ENCODE peak calls at places on chromosomes 1 and 21, in five cellular contexts. E is choroid plexus epithelial cell, O is mammary epithelial cell, H is body of pancreas, M is sigmoid colon. K is an unnamed sample.
A peak's percentile ranks its signal among the peaks of the same experiment; 100 is the strongest.

GRCh38 chr1:197180252-197180878 is 33.9 kb upstream of the ASPM start:
- DNase-seq in E (peak; percentile 82), O (peak; percentile 45), H (no peak), M (no peak), K (no peak)

GRCh38 chr1:94039871-94040569 is 80.9 kb downstream of the ABCA4 start:
- DNase-seq in E (no peak), O (no peak), H (no peak), M (peak; percentile 84), K (no peak)

GRCh38 chr1:44650159-44650831 is 24.0 kb downstream of the TMEM53 start:
- DNase-seq in E (no peak), O (no peak), H (no peak), M (no peak), K (no peak)

GRCh38 chr1:41238311-41239094 is 3.6 kb downstream of the SCMH1 start:
- DNase-seq in E (no peak), O (peak; percentile 39), H (no peak), M (no peak), K (no peak)

GRCh38 chr1:226185153-226186036 is 1.1 kb downstream of the ACBD3 start:
- DNase-seq in E (peak; percentile 54), O (peak; percentile 33), H (no peak), M (no peak), K (no peak)

GRCh38 chr1:168298446-168298845 is 17.8 kb downstream of the TBX19 start:
- DNase-seq in E (no peak), O (no peak), H (no peak), M (no peak), K (no peak)

GRCh38 chr21:46054447-46054846 is 43.5 kb upstream of the COL6A2 start:
- DNase-seq in E (no peak), O (no peak), H (no peak), M (peak; percentile 74), K (no peak)

GRCh38 chr1:203945030-203945429 is 83.6 kb downstream of the SNRPE start:
- DNase-seq in E (no peak), O (no peak), H (no peak), M (no peak), K (no peak)

GRCh38 chr1:49294539-49294938 is 517.8 kb upstream of the BEND5 start:
- DNase-seq in E (no peak), O (no peak), H (no peak), M (no peak), K (no peak)

DNA sequence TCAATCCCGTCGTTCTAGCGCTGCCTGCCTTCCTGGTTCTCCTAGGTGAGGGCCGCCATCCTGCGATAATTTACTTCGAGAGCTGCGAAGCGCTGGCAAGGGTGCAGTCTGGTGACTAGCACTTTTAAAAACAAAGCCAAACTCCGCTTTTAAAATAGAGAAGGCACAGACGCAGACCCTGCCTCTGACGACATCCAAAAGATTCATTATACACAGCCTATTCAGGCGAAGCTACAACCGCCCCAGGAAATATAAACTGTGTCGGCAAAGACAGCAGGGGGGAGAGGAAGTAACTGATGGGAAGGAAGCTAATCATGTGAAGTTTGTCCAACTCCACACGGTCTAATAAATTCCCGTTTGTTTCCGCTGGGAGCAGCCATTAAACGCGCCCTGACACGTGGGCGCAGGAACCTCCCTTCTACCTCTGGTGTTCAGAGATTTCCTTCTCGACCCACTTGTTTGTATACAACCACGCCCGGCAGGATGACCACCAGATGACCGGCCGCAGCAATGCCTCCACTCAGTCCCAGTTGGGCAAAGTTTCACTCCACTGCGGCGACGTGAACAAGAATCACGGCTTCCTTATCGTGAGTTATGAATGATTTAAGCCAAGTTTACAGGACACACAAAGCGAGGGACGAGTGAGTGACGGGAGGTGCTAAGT is 1.3 kb downstream of the GNG12 start:
- DNase-seq in E (peak; percentile 77), O (peak; percentile 82), H (peak; percentile 53), M (peak; percentile 85), K (peak; percentile 42)
- TF ChIP-seq CTCF in E (peak; percentile 13), O (no peak), H (no peak), M (no peak), K (peak; percentile 2)

DNA sequence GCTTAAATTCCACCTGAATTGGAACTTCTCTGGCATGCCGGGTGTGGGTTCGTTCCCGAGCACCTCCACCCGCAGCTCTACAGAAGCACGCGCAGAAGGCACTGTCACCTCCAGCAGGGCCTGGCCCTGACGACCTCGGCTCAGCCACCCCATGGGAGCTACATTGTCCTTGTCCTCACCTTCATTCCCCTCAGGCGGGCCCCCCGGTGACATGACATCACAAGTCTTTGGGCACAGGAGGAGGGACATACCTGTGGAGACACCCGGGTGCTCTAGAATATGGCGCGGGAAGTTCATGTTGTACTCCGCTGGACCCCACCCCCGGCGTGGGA is 37.4 kb downstream of the UMODL1 start:
- DNase-seq in E (no peak), O (no peak), H (no peak), M (no peak), K (no peak)
- H3K4me3 ChIP-seq in E (no peak overlapping the region), O (no peak overlapping the region), H (no peak overlapping the region), M (no peak overlapping the region), K (no peak overlapping the region)

GRCh38 chr1:99672500-99673213 is 26.7 kb downstream of the PALMD start:
- DNase-seq in E (peak; percentile 82), O (no peak), H (no peak), M (no peak), K (no peak)

GRCh38 chr1:99672022-99672421 is 26.1 kb downstream of the PALMD start:
- DNase-seq in E (peak; percentile 55), O (no peak), H (no peak), M (no peak), K (no peak)

GRCh38 chr1:99669376-99669775 is 23.5 kb downstream of the PALMD start:
- DNase-seq in E (no peak), O (no peak), H (no peak), M (no peak), K (no peak)

GRCh38 chr1:99669821-99670220 is 23.9 kb downstream of the PALMD start:
- DNase-seq in E (no peak), O (no peak), H (no peak), M (no peak), K (no peak)

GRCh38 chr1:99670583-99670982 is 24.7 kb downstream of the PALMD start:
- DNase-seq in E (no peak), O (no peak), H (no peak), M (no peak), K (no peak)
- TF ChIP-seq CTCF in E (no peak), O (no peak), H (no peak), M (no peak), K (no peak)

GRCh38 chr1:153358691-153358975 is 979 bp downstream of the S100A9 start:
- DNase-seq in E (no peak), O (no peak), H (no peak), M (no peak), K (no peak)

GRCh38 chr1:153360592-153360991 is 2.9 kb downstream of the S100A9 start:
- DNase-seq in E (no peak), O (no peak), H (no peak), M (no peak), K (no peak)

GRCh38 chr1:153357853-153358690 is at the start of gene S100A9:
- DNase-seq in E (no peak), O (no peak), H (no peak), M (no peak), K (no peak)

GRCh38 chr1:153360190-153360589 is 2.5 kb downstream of the S100A9 start:
- DNase-seq in E (no peak), O (no peak), H (no peak), M (no peak), K (no peak)

GRCh38 chr1:153359241-153359640 is 1.6 kb downstream of the S100A9 start:
- DNase-seq in E (no peak), O (no peak), H (no peak), M (no peak), K (no peak)
- H3K4me3 ChIP-seq in E (no peak overlapping the region), O (no peak overlapping the region), H (no peak overlapping the region), M (no peak overlapping the region), K (no peak overlapping the region)

GRCh38 chr1:239386453-239387303 is at the start of gene CHRM3:
- DNase-seq in E (no peak), O (peak; percentile 61), H (peak; percentile 91), M (peak; percentile 90), K (peak; percentile 8)
- TF ChIP-seq CTCF in E (no peak), O (no peak), H (peak; percentile 55), M (peak; percentile 36), K (peak; percentile 11)

GRCh38 chr1:45957684-45958083 is 154.3 kb downstream of the MAST2 start:
- DNase-seq in E (peak; percentile 15), O (no peak), H (no peak), M (no peak), K (no peak)

GRCh38 chr1:45958317-45958716 is 154.9 kb downstream of the MAST2 start:
- DNase-seq in E (no peak), O (no peak), H (no peak), M (no peak), K (no peak)

GRCh38 chr1:45952072-45952471 is 148.7 kb downstream of the MAST2 start:
- DNase-seq in E (no peak), O (peak; percentile 92), H (no peak), M (no peak), K (no peak)

GRCh38 chr1:45954401-45954847 is 151.0 kb downstream of the MAST2 start:
- DNase-seq in E (peak; percentile 86), O (peak; percentile 75), H (no peak), M (no peak), K (peak; percentile 38)

DNA sequence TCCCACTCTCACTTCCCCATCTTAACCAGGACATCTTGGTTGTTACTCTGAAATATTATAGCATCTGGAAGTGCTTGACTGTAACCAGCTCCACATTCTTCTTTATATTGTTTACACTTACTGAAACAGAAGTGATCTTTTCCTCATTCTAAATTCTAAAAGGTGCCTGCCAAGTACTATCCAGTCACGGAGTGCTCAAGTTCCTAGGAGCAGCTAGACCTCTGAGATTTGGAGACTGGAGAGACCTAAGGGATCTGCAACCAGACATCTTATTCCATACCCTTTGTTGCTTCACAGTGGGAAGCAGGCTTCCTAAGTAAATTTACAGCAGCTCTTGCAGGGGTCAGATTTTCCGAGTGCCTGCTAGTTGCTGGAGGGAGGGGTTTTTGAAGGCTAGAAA is 150.5 kb downstream of the MAST2 start:
- DNase-seq in E (peak; percentile 38), O (no peak), H (no peak), M (no peak), K (no peak)
- H3K4me3 ChIP-seq in E (no peak overlapping the region), O (no peak overlapping the region), H (no peak overlapping the region), M (peak overlapping the region; percentile 15), K (no peak overlapping the region)

DNA sequence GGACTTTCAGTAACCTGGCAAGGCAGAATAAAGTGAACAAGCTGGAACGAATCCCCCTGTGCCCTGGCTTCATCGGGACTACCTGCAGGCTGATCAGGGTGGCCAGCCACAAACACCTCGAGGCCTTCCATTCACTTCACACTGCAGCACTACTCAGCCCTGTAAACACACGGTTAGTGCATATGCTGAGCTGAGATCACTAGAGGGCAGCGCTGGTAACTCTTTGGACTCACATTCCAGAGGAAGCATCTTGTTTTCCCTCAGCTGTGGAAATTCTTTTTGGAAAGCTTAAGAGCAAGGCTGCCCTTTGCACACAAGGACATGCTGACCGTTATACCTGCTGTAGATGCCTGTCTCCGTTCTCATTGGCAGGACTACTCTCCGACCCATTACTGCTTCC is 32.1 kb downstream of the PCSK9 start:
- DNase-seq in E (peak; percentile 86), O (peak; percentile 46), H (no peak), M (no peak), K (no peak)
- TF ChIP-seq CTCF in E (peak; percentile 75), O (peak; percentile 27), H (no peak), M (no peak), K (peak; percentile 67)

GRCh38 chr21:26964379-26964778 is 2.5 kb downstream of the ADAMTS5 start:
- DNase-seq in E (no peak), O (no peak), H (no peak), M (peak; percentile 92), K (no peak)
- H3K4me3 ChIP-seq in E (no peak overlapping the region), O (no peak overlapping the region), H (no peak overlapping the region), M (peak overlapping the region; percentile 59), K (peak overlapping the region; percentile 51)

GRCh38 chr1:29181413-29182225 is at the start of gene SRSF4:
- DNase-seq in E (peak; percentile 99), O (peak; percentile 98), H (peak; percentile 99), M (peak; percentile 100), K (peak; percentile 92)
- TF ChIP-seq CTCF in E (peak; percentile 39), O (peak; percentile 40), H (peak; percentile 95), M (peak; percentile 64), K (peak; percentile 57)

K was measured in BJ.